ENCODE peak calls at places on chromosome 14, in ten cellular contexts. One of them, this sample, is unnamed.

GRCh38 chr14:67420102-67420739 is 8.3 kb upstream of the PLEK2 start:
- DNase-seq in DMS153: no peak
- DNase-seq in NCI-H1436: peak
- DNase-seq in fibroblast of pulmonary artery: no peak
- DNase-seq in T-helper 9 cell: peak
- DNase-seq in activated CD4-positive, alpha-beta T cell treated with anti-CD3 and anti-CD28 coated beads, Interleukin-2, amount 10 ng/mL, durations not matched to agents 7 days and 5 days: peak
- DNase-seq in stimulated activated CD4-positive, alpha-beta T cell treated with anti-CD3 and anti-CD28 coated beads, Interleukin-12 subunit alpha, Interleukin-12 subunit beta, amount 100 ng/mL, for 4 hours: peak
- DNase-seq in HEK293T: peak
- DNase-seq in iris pigment epithelial cell: no peak
- DNase-seq in adrenal gland: no peak
- DNase-seq in this sample: peak

GRCh38 chr14:47442206-47442605 is 233.2 kb downstream of the MDGA2 start:
- DNase-seq in T-helper 9 cell: no peak
- DNase-seq in adrenal gland: no peak
- DNase-seq in activated CD4-positive, alpha-beta T cell treated with anti-CD3 and anti-CD28 coated beads, Interleukin-2, amount 10 ng/mL, durations not matched to agents 7 days and 5 days: no peak
- DNase-seq in iris pigment epithelial cell: peak
- DNase-seq in DMS153: no peak
- DNase-seq in fibroblast of pulmonary artery: peak
- DNase-seq in NCI-H1436: no peak
- DNase-seq in stimulated activated CD4-positive, alpha-beta T cell treated with anti-CD3 and anti-CD28 coated beads, Interleukin-12 subunit alpha, Interleukin-12 subunit beta, amount 100 ng/mL, for 4 hours: no peak
- DNase-seq in HEK293T: peak
- DNase-seq in this sample: no peak

GRCh38 chr14:62209287-62209899 is 447.2 kb downstream of the SNAPC1 start:
- DNase-seq in adrenal gland: no peak
- DNase-seq in activated CD4-positive, alpha-beta T cell treated with anti-CD3 and anti-CD28 coated beads, Interleukin-2, amount 10 ng/mL, durations not matched to agents 7 days and 5 days: no peak
- DNase-seq in NCI-H1436: no peak
- DNase-seq in fibroblast of pulmonary artery: peak
- DNase-seq in iris pigment epithelial cell: peak
- DNase-seq in HEK293T: no peak
- DNase-seq in DMS153: no peak
- DNase-seq in stimulated activated CD4-positive, alpha-beta T cell treated with anti-CD3 and anti-CD28 coated beads, Interleukin-12 subunit alpha, Interleukin-12 subunit beta, amount 100 ng/mL, for 4 hours: no peak
- DNase-seq in T-helper 9 cell: no peak
- DNase-seq in this sample: no peak

GRCh38 chr14:65025818-65026217 is 39.1 kb downstream of the FNTB start:
- DNase-seq in adrenal gland: no peak
- DNase-seq in activated CD4-positive, alpha-beta T cell treated with anti-CD3 and anti-CD28 coated beads, Interleukin-2, amount 10 ng/mL, durations not matched to agents 7 days and 5 days: no peak
- DNase-seq in HEK293T: no peak
- DNase-seq in DMS153: no peak
- DNase-seq in T-helper 9 cell: no peak
- DNase-seq in iris pigment epithelial cell: no peak
- DNase-seq in fibroblast of pulmonary artery: no peak
- DNase-seq in NCI-H1436: no peak
- DNase-seq in stimulated activated CD4-positive, alpha-beta T cell treated with anti-CD3 and anti-CD28 coated beads, Interleukin-12 subunit alpha, Interleukin-12 subunit beta, amount 100 ng/mL, for 4 hours: no peak
- DNase-seq in this sample: no peak

GRCh38 chr14:104237651-104238423 is 99.5 kb downstream of the KIF26A start:
- DNase-seq in T-helper 9 cell: no peak
- DNase-seq in activated CD4-positive, alpha-beta T cell treated with anti-CD3 and anti-CD28 coated beads, Interleukin-2, amount 10 ng/mL, durations not matched to agents 7 days and 5 days: no peak
- DNase-seq in fibroblast of pulmonary artery: no peak
- DNase-seq in NCI-H1436: no peak
- DNase-seq in iris pigment epithelial cell: no peak
- DNase-seq in HEK293T: no peak
- DNase-seq in DMS153: no peak
- DNase-seq in adrenal gland: peak
- DNase-seq in stimulated activated CD4-positive, alpha-beta T cell treated with anti-CD3 and anti-CD28 coated beads, Interleukin-12 subunit alpha, Interleukin-12 subunit beta, amount 100 ng/mL, for 4 hours: no peak
- DNase-seq in this sample: no peak

GRCh38 chr14:68770051-68770450 is 22.8 kb downstream of the ZFP36L1 start:
- DNase-seq in fibroblast of pulmonary artery: no peak
- DNase-seq in NCI-H1436: no peak
- DNase-seq in iris pigment epithelial cell: no peak
- DNase-seq in T-helper 9 cell: no peak
- DNase-seq in HEK293T: no peak
- DNase-seq in activated CD4-positive, alpha-beta T cell treated with anti-CD3 and anti-CD28 coated beads, Interleukin-2, amount 10 ng/mL, durations not matched to agents 7 days and 5 days: no peak
- DNase-seq in adrenal gland: no peak
- DNase-seq in DMS153: no peak
- DNase-seq in stimulated activated CD4-positive, alpha-beta T cell treated with anti-CD3 and anti-CD28 coated beads, Interleukin-12 subunit alpha, Interleukin-12 subunit beta, amount 100 ng/mL, for 4 hours: no peak
- DNase-seq in this sample: no peak

GRCh38 chr14:51211149-51211548 is 28.9 kb upstream of the TMX1 start:
- DNase-seq in DMS153: peak
- DNase-seq in adrenal gland: no peak
- DNase-seq in T-helper 9 cell: no peak
- DNase-seq in stimulated activated CD4-positive, alpha-beta T cell treated with anti-CD3 and anti-CD28 coated beads, Interleukin-12 subunit alpha, Interleukin-12 subunit beta, amount 100 ng/mL, for 4 hours: no peak
- DNase-seq in NCI-H1436: peak
- DNase-seq in activated CD4-positive, alpha-beta T cell treated with anti-CD3 and anti-CD28 coated beads, Interleukin-2, amount 10 ng/mL, durations not matched to agents 7 days and 5 days: no peak
- DNase-seq in fibroblast of pulmonary artery: peak
- DNase-seq in iris pigment epithelial cell: peak
- DNase-seq in HEK293T: no peak
- DNase-seq in this sample: peak

GRCh38 chr14:49768301-49769121 is 558 bp downstream of the KLHDC2 start:
- DNase-seq in T-helper 9 cell: peak
- DNase-seq in adrenal gland: peak
- DNase-seq in DMS153: no peak
- DNase-seq in HEK293T: peak
- DNase-seq in stimulated activated CD4-positive, alpha-beta T cell treated with anti-CD3 and anti-CD28 coated beads, Interleukin-12 subunit alpha, Interleukin-12 subunit beta, amount 100 ng/mL, for 4 hours: peak
- DNase-seq in activated CD4-positive, alpha-beta T cell treated with anti-CD3 and anti-CD28 coated beads, Interleukin-2, amount 10 ng/mL, durations not matched to agents 7 days and 5 days: peak
- DNase-seq in iris pigment epithelial cell: peak
- DNase-seq in fibroblast of pulmonary artery: peak
- DNase-seq in NCI-H1436: peak
- DNase-seq in this sample: peak

GRCh38 chr14:88249266-88249665 is 73.8 kb downstream of the KCNK10 start:
- DNase-seq in fibroblast of pulmonary artery: no peak
- DNase-seq in DMS153: no peak
- DNase-seq in iris pigment epithelial cell: no peak
- DNase-seq in adrenal gland: no peak
- DNase-seq in stimulated activated CD4-positive, alpha-beta T cell treated with anti-CD3 and anti-CD28 coated beads, Interleukin-12 subunit alpha, Interleukin-12 subunit beta, amount 100 ng/mL, for 4 hours: no peak
- DNase-seq in NCI-H1436: no peak
- DNase-seq in HEK293T: no peak
- DNase-seq in T-helper 9 cell: no peak
- DNase-seq in activated CD4-positive, alpha-beta T cell treated with anti-CD3 and anti-CD28 coated beads, Interleukin-2, amount 10 ng/mL, durations not matched to agents 7 days and 5 days: no peak
- DNase-seq in this sample: no peak

GRCh38 chr14:102184678-102185040 is 45.0 kb downstream of the WDR20 start:
- DNase-seq in HEK293T: no peak
- DNase-seq in stimulated activated CD4-positive, alpha-beta T cell treated with anti-CD3 and anti-CD28 coated beads, Interleukin-12 subunit alpha, Interleukin-12 subunit beta, amount 100 ng/mL, for 4 hours: no peak
- DNase-seq in T-helper 9 cell: no peak
- DNase-seq in DMS153: no peak
- DNase-seq in activated CD4-positive, alpha-beta T cell treated with anti-CD3 and anti-CD28 coated beads, Interleukin-2, amount 10 ng/mL, durations not matched to agents 7 days and 5 days: no peak
- DNase-seq in NCI-H1436: no peak
- DNase-seq in iris pigment epithelial cell: no peak
- DNase-seq in fibroblast of pulmonary artery: no peak
- DNase-seq in adrenal gland: no peak
- DNase-seq in this sample: no peak

GRCh38 chr14:38238881-38239280 is 17.0 kb downstream of the CLEC14A start:
- DNase-seq in iris pigment epithelial cell: no peak
- DNase-seq in HEK293T: no peak
- DNase-seq in activated CD4-positive, alpha-beta T cell treated with anti-CD3 and anti-CD28 coated beads, Interleukin-2, amount 10 ng/mL, durations not matched to agents 7 days and 5 days: no peak
- DNase-seq in T-helper 9 cell: no peak
- DNase-seq in NCI-H1436: no peak
- DNase-seq in stimulated activated CD4-positive, alpha-beta T cell treated with anti-CD3 and anti-CD28 coated beads, Interleukin-12 subunit alpha, Interleukin-12 subunit beta, amount 100 ng/mL, for 4 hours: no peak
- DNase-seq in fibroblast of pulmonary artery: no peak
- DNase-seq in adrenal gland: no peak
- DNase-seq in DMS153: no peak
- DNase-seq in this sample: no peak

GRCh38 chr14:69439516-69440270 is 41.2 kb downstream of the SLC39A9 start:
- DNase-seq in DMS153: no peak
- DNase-seq in fibroblast of pulmonary artery: no peak
- DNase-seq in iris pigment epithelial cell: no peak
- DNase-seq in activated CD4-positive, alpha-beta T cell treated with anti-CD3 and anti-CD28 coated beads, Interleukin-2, amount 10 ng/mL, durations not matched to agents 7 days and 5 days: no peak
- DNase-seq in stimulated activated CD4-positive, alpha-beta T cell treated with anti-CD3 and anti-CD28 coated beads, Interleukin-12 subunit alpha, Interleukin-12 subunit beta, amount 100 ng/mL, for 4 hours: no peak
- DNase-seq in T-helper 9 cell: no peak
- DNase-seq in adrenal gland: no peak
- DNase-seq in HEK293T: no peak
- DNase-seq in NCI-H1436: no peak
- DNase-seq in this sample: no peak